ENCODE peak calls at places on chromosomes 12 and 14, in five cellular contexts. J, P, C, U and F are unnamed samples.

GRCh38 chr14:82855912-82856381 is 1322.3 kb upstream of the SEL1L start:
- DNase-seq in J (peak), P (peak), C (no peak), U (no peak), F (no peak)

GRCh38 chr12:3713483-3713882 is 39.4 kb downstream of the CRACR2A start:
- DNase-seq in J (no peak), P (no peak), C (no peak), U (no peak), F (no peak)

GRCh38 chr14:99928963-99929362 is 135.8 kb downstream of the EML1 start:
- DNase-seq in J (no peak), P (peak), C (no peak), U (no peak), F (no peak)

GRCh38 chr14:33792387-33793368 is 158.2 kb downstream of the EGLN3 start:
- DNase-seq in J (peak), P (peak), C (peak), U (peak), F (peak)

GRCh38 chr12:3032770-3033537 is 44.2 kb upstream of the TSPAN9 start:
- DNase-seq in J (no peak), P (peak), C (no peak), U (no peak), F (no peak)

GRCh38 chr14:101711041-101711861 is 50.3 kb upstream of the PPP2R5C start:
- DNase-seq in J (no peak), P (no peak), C (no peak), U (no peak), F (no peak)

GRCh38 chr12:96948782-96949181 is 41.7 kb downstream of the NEDD1 start:
- DNase-seq in J (no peak), P (no peak), C (no peak), U (no peak), F (no peak)

GRCh38 chr12:119008691-119009221 is 27.4 kb downstream of the SRRM4 start:
- DNase-seq in J (no peak), P (peak), C (no peak), U (no peak), F (no peak)

GRCh38 chr12:47184229-47184628 is 104.5 kb upstream of the AMIGO2 start:
- DNase-seq in J (no peak), P (no peak), C (no peak), U (no peak), F (no peak)

GRCh38 chr12:117035287-117035686 is 63.9 kb downstream of the TESC start:
- DNase-seq in J (no peak), P (no peak), C (no peak), U (no peak), F (no peak)

GRCh38 chr12:47377414-47378221 is 297.9 kb upstream of the AMIGO2 start:
- DNase-seq in J (no peak), P (peak), C (peak), U (peak), F (peak)

GRCh38 chr12:12521044-12521485 is 41.6 kb downstream of the DUSP16 start:
- DNase-seq in J (no peak), P (no peak), C (no peak), U (no peak), F (no peak)

GRCh38 chr12:52819731-52820510 is 6.0 kb upstream of the KRT4 start:
- DNase-seq in J (no peak), P (no peak), C (no peak), U (no peak), F (no peak)

GRCh38 chr12:66065623-66066022 is 64.9 kb downstream of the LLPH start:
- DNase-seq in J (no peak), P (no peak), C (no peak), U (peak), F (no peak)

GRCh38 chr14:61403411-61403810 is 82.0 kb downstream of the PRKCH start:
- DNase-seq in J (no peak), P (peak), C (no peak), U (no peak), F (no peak)

GRCh38 chr14:60616326-60617044 is 32.8 kb downstream of the SIX1 start:
- DNase-seq in J (no peak), P (no peak), C (no peak), U (peak), F (no peak)

GRCh38 chr14:40292664-40293063 is 860.4 kb upstream of the FBXO33 start:
- DNase-seq in J (no peak), P (no peak), C (no peak), U (no peak), F (no peak)

GRCh38 chr14:92998957-92999356 is 76.0 kb downstream of the CHGA start:
- DNase-seq in J (no peak), P (no peak), C (peak), U (no peak), F (no peak)

GRCh38 chr12:47798481-47798948 is 21.2 kb downstream of the HDAC7 start:
- DNase-seq in J (no peak), P (no peak), C (no peak), U (no peak), F (no peak)

GRCh38 chr14:69657961-69658360 is 46.6 kb downstream of the SUSD6 start:
- DNase-seq in J (peak), P (peak), C (no peak), U (peak), F (no peak)
- H3K4me3 ChIP-seq in J (peak), P (no peak), C (no peak), U (no peak), F (no peak)

GRCh38 chr12:104288635-104289258 is 14.8 kb upstream of the EID3 start:
- DNase-seq in J (peak), P (peak), C (peak), U (peak), F (peak)
- TF ChIP-seq CTCF in J (no peak), P (peak), C (peak), U (no peak), F (no peak)

GRCh38 chr14:56324831-56325230 is 206.6 kb downstream of the PELI2 start:
- DNase-seq in J (no peak), P (no peak), C (no peak), U (peak), F (no peak)
- H3K4me3 ChIP-seq in J (no peak), P (no peak), C (no peak), U (no peak), F (no peak)

DNA sequence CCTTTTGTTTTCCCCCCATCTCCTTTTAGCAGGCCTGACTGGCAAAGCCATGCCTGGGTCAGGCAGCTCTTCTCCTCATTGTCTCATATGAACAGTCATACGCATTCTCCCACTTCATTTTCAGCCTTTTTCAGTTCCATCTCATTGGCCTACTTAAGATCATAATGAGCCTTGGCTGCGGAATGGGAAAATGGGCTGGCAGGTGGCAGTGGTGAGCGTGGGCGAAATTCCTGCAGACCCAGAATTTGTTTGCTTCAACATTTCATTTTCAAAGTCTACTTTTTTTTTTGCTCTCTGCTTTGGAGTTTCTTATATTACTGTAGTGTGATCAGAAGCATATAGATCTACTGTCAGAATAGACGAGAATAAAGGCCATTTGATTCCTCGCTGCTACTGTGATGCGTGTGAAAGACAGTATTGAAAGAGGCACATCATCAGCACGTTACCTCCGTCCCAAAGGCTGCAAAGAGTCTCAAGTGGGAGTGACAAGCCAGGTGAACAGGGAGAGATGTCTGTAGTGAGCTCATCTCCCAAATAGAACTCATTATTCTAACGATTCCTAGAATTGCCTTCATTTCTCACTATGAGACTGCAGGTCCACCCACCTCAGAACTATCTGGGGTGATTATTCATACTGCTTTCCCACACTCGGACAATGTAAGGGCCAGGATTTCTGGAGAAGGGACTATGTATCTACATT is 73.7 kb downstream of the TBK1 start:
- DNase-seq in J (no peak), P (no peak), C (no peak), U (no peak), F (no peak)
- TF ChIP-seq CTCF in J (no peak), P (no peak), C (no peak), U (no peak), F (no peak)

GRCh38 chr12:123938679-123939480 is 33.8 kb downstream of the CCDC92 start:
- DNase-seq in J (peak), P (peak), C (no peak), U (no peak), F (no peak)

GRCh38 chr12:123935956-123936355 is 36.7 kb downstream of the CCDC92 start:
- DNase-seq in J (no peak), P (no peak), C (no peak), U (no peak), F (no peak)

GRCh38 chr12:123936956-123937706 is 35.5 kb downstream of the CCDC92 start:
- DNase-seq in J (no peak), P (no peak), C (no peak), U (no peak), F (no peak)

GRCh38 chr12:123936471-123936870 is 36.2 kb downstream of the CCDC92 start:
- DNase-seq in J (no peak), P (no peak), C (no peak), U (no peak), F (no peak)

GRCh38 chr12:123937707-123938600 is 34.7 kb downstream of the CCDC92 start:
- DNase-seq in J (no peak), P (no peak), C (no peak), U (no peak), F (no peak)
- H3K4me3 ChIP-seq in J (no peak), P (no peak), C (no peak), U (no peak), F (no peak)

GRCh38 chr12:71061451-71061850 is 96.3 kb downstream of the TSPAN8 start:
- DNase-seq in J (no peak), P (no peak), C (no peak), U (no peak), F (no peak)

GRCh38 chr12:71060426-71060825 is 97.4 kb downstream of the TSPAN8 start:
- DNase-seq in J (no peak), P (no peak), C (no peak), U (no peak), F (no peak)

GRCh38 chr12:71057330-71057729 is 100.5 kb downstream of the TSPAN8 start:
- DNase-seq in J (no peak), P (no peak), C (no peak), U (no peak), F (no peak)

GRCh38 chr12:71063087-71063486 is 94.7 kb downstream of the TSPAN8 start:
- DNase-seq in J (no peak), P (no peak), C (no peak), U (no peak), F (no peak)
- TF ChIP-seq CTCF in J (no peak), P (no peak), C (no peak), U (no peak), F (no peak)

DNA sequence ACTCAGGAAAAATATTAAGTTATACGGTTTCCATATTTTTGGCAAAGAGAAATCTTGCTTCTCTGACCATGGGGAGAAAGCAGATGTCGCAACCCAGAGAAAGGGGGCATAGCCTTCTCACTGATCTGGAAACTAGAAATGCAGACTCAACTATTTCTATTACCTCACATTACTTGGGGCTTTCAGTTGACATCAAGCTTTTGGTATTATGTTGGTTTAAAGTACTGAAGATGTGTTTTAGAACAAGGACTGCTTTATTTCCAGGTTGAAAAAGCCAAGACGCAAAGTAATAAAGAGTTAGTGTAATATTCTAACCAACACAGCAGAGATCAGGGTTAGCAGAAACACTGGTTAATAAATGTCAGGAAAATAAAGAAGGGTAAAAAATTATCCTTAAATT is 26.2 kb downstream of the DCP1B start:
- DNase-seq in J (no peak), P (no peak), C (no peak), U (peak), F (no peak)
- H3K4me3 ChIP-seq in J (no peak), P (no peak), C (no peak), U (no peak), F (no peak)